ENCODE peak calls at places on chromosome 7, in nine cellular contexts. R is CD14-positive monocyte; F is T1000; T is NCI-H345; W is HuH-7.5; A is effector CD8-positive, alpha-beta T cell; I is amniotic epithelial cell; E is activated CD4-positive, alpha-beta memory T cell treated with anti-CD3 and anti-CD28 coated beads for 36 hours; K is naive B cell. M is an unnamed sample.

GRCh38 chr7:142863891-142864685 is 9.2 kb downstream of the EPHB6 start:
- DNase-seq in R (no peak), F (no peak), T (no peak), W (no peak), A (no peak), I (no peak), E (no peak), K (no peak), M (no peak)

GRCh38 chr7:139618482-139619366 is 95.2 kb downstream of the CLEC2L start:
- DNase-seq in R (no peak), F (no peak), T (peak), W (peak), A (peak), I (peak), E (peak), K (no peak), M (no peak)

GRCh38 chr7:44291733-44292395 is 33.5 kb downstream of the CAMK2B start:
- DNase-seq in R (no peak), F (no peak), T (no peak), W (no peak), A (no peak), I (no peak), E (peak), K (no peak), M (no peak)

GRCh38 chr7:94687810-94688209 is 31.9 kb upstream of the SGCE start:
- DNase-seq in R (no peak), F (no peak), T (no peak), W (no peak), A (no peak), I (peak), E (no peak), K (no peak), M (no peak)

GRCh38 chr7:28865494-28866257 is 92.5 kb downstream of the TRIL start:
- DNase-seq in R (no peak), F (no peak), T (no peak), W (no peak), A (no peak), I (peak), E (no peak), K (no peak), M (no peak)

GRCh38 chr7:158270106-158270775 is 317.4 kb downstream of the PTPRN2 start:
- DNase-seq in R (peak), F (no peak), T (no peak), W (no peak), A (no peak), I (no peak), E (no peak), K (no peak), M (no peak)

GRCh38 chr7:29278362-29279070 is 83.9 kb downstream of the CHN2 start:
- DNase-seq in R (no peak), F (no peak), T (peak), W (no peak), A (no peak), I (no peak), E (no peak), K (no peak), M (no peak)

GRCh38 chr7:50812847-50813475 is 30.3 kb upstream of the GRB10 start:
- DNase-seq in R (no peak), F (no peak), T (no peak), W (peak), A (no peak), I (peak), E (no peak), K (no peak), M (no peak)

GRCh38 chr7:51647931-51648351 is 331.3 kb upstream of the COBL start:
- DNase-seq in R (no peak), F (no peak), T (peak), W (no peak), A (no peak), I (peak), E (no peak), K (no peak), M (peak)

GRCh38 chr7:134931487-134931886 is 54.8 kb upstream of the AGBL3 start:
- DNase-seq in R (no peak), F (no peak), T (no peak), W (no peak), A (no peak), I (peak), E (no peak), K (no peak), M (no peak)

GRCh38 chr7:130444230-130444629 is 3.4 kb upstream of the CEP41 start:
- DNase-seq in R (no peak), F (no peak), T (no peak), W (no peak), A (no peak), I (peak), E (no peak), K (no peak), M (no peak)

GRCh38 chr7:101133621-101134398 is 6.9 kb downstream of the SERPINE1 start:
- DNase-seq in R (no peak), F (no peak), T (no peak), W (no peak), A (no peak), I (peak), E (peak), K (no peak), M (peak)

M was measured in NCI-H2227 treated with DMSO at 0.1 percent for 48 hours.